ENCODE peak calls at places on chromosomes 2 and 18, in nine cellular contexts. B is mammary epithelial cell, H is neural progenitor cell, K is PC-9, J is IMR-90, D is astrocyte, T is HCT116, V is SK-N-SH, M is fibroblast of lung. U is an unnamed sample.

GRCh38 chr2:205802069-205802468 is 119.8 kb downstream of the NRP2 start:
- DNase-seq in J (peak; percentile 36), M (peak; percentile 59), H (no peak), D (peak; percentile 51), V (no peak), T (no peak), B (no peak), K (no peak), U (no peak)

GRCh38 chr2:30257266-30258214 is 26.2 kb downstream of the LBH start:
- DNase-seq in J (no peak), M (no peak), K (no peak), H (no peak), V (no peak), T (no peak), D (no peak), B (no peak), U (no peak)

GRCh38 chr18:49976810-49977209 is 163.5 kb upstream of the ACAA2 start:
- DNase-seq in K (no peak), D (peak; percentile 2), H (no peak), T (no peak), V (no peak), M (no peak), B (no peak), J (no peak), U (no peak)

GRCh38 chr2:227191367-227191766 is 26.9 kb downstream of the COL4A3 start:
- DNase-seq in M (peak; percentile 14), T (peak; percentile 33), B (no peak), H (peak; percentile 60), K (no peak), J (peak; percentile 5), D (peak; percentile 29), V (no peak), U (no peak)

GRCh38 chr2:140643761-140644187 is 1487.0 kb downstream of the LRP1B start:
- DNase-seq in M (peak; percentile 86), K (peak; percentile 2), D (peak; percentile 44), V (no peak), H (no peak), B (peak; percentile 21), J (peak; percentile 53), T (no peak), U (no peak)

GRCh38 chr18:63956755-63957154 is 7.7 kb downstream of the HMSD start:
- DNase-seq in H (no peak), K (no peak), V (no peak), J (no peak), B (no peak), D (no peak), M (no peak), T (no peak), U (no peak)

GRCh38 chr2:232925153-232925768 is 55.2 kb downstream of the SNORC start:
- DNase-seq in H (peak; percentile 36), M (no peak), V (no peak), J (no peak), K (no peak), B (no peak), T (no peak), D (no peak), U (no peak)

GRCh38 chr2:204434660-204435462 is 110.4 kb upstream of the PARD3B start:
- DNase-seq in J (peak; percentile 8), B (no peak), H (no peak), D (no peak), V (no peak), K (no peak), T (no peak), M (no peak), U (no peak)

GRCh38 chr2:106143495-106144215 is 50.4 kb downstream of the UXS1 start:
- DNase-seq in V (no peak), M (no peak), D (no peak), J (no peak), K (peak; percentile 35), T (no peak), B (peak; percentile 62), H (no peak), U (no peak)

GRCh38 chr2:200314976-200315567 is 8.6 kb downstream of the SPATS2L start:
- DNase-seq in V (no peak), J (no peak), M (no peak), H (no peak), K (no peak), B (no peak), D (peak; percentile 72), T (no peak), U (no peak)
- H4K20me1 ChIP-seq in V (peaks cover 58% of the 10 kb centered on the region), J (peaks cover 91% of the 10 kb centered on the region), M (no peaks in the 10 kb centered on the region), H (no peaks in the 10 kb centered on the region), K (no peaks in the 10 kb centered on the region), B (no peaks in the 10 kb centered on the region), D (peaks cover 73% of the 10 kb centered on the region), T (no peaks in the 10 kb centered on the region), U (no peaks in the 10 kb centered on the region)

GRCh38 chr2:42189235-42189566 is 20.0 kb downstream of the EML4 start:
- DNase-seq in H (no peak), V (no peak), D (no peak), K (no peak), J (no peak), M (no peak), T (no peak), B (no peak), U (no peak)
- H4K20me1 ChIP-seq in H (peaks cover 86% of the 10 kb centered on the region), V (peaks cover 16% of the 10 kb centered on the region), D (peaks cover 27% of the 10 kb centered on the region), K (peaks cover 6% of the 10 kb centered on the region), J (peaks cover 7% of the 10 kb centered on the region), M (no peaks in the 10 kb centered on the region), T (peaks cover 4% of the 10 kb centered on the region), B (no peaks in the 10 kb centered on the region), U (peaks cover 9% of the 10 kb centered on the region)

GRCh38 chr2:54984476-54984875 is 65.8 kb downstream of the RTN4 start:
- DNase-seq in M (no peak), V (no peak), T (no peak), H (no peak), B (peak; percentile 80), D (peak; percentile 51), K (no peak), J (no peak), U (no peak)
- H4K20me1 ChIP-seq in M (peaks cover 13% of the 10 kb centered on the region), V (peaks cover 100% of the 10 kb centered on the region), T (peaks cover 12% of the 10 kb centered on the region), H (peaks cover 58% of the 10 kb centered on the region), B (peaks cover 3% of the 10 kb centered on the region), D (peaks cover 93% of the 10 kb centered on the region), K (peaks cover 97% of the 10 kb centered on the region), J (peaks cover 99% of the 10 kb centered on the region), U (peaks cover 6% of the 10 kb centered on the region)

GRCh38 chr18:27787543-27787942 is 389.4 kb downstream of the CDH2 start:
- DNase-seq in J (no peak), B (no peak), V (no peak), H (no peak), T (no peak), D (no peak), K (no peak), M (no peak), U (no peak)
- H4K20me1 ChIP-seq in J (no peaks in the 10 kb centered on the region), B (no peaks in the 10 kb centered on the region), V (no peaks in the 10 kb centered on the region), H (no peaks in the 10 kb centered on the region), T (no peaks in the 10 kb centered on the region), D (no peaks in the 10 kb centered on the region), K (no peaks in the 10 kb centered on the region), M (no peaks in the 10 kb centered on the region), U (no peaks in the 10 kb centered on the region)

GRCh38 chr2:45637440-45637839 is 14.0 kb upstream of the PRKCE start:
- DNase-seq in T (no peak), M (peak; percentile 26), D (peak; percentile 76), V (no peak), J (peak; percentile 85), B (peak; percentile 80), H (no peak), K (no peak), U (no peak)
- H4K20me1 ChIP-seq in T (no peaks in the 10 kb centered on the region), M (no peaks in the 10 kb centered on the region), D (no peaks in the 10 kb centered on the region), V (no peaks in the 10 kb centered on the region), J (no peaks in the 10 kb centered on the region), B (no peaks in the 10 kb centered on the region), H (no peaks in the 10 kb centered on the region), K (no peaks in the 10 kb centered on the region), U (no peaks in the 10 kb centered on the region)